ENCODE peak calls at places on chromosomes 7 and 10, in four cellular contexts. P, U, M and L are unnamed samples.

GRCh38 chr10:11177926-11178453 is 160.3 kb downstream of the CELF2 start:
- DNase-seq in P (no peak), U (peak), M (no peak), L (no peak)

GRCh38 chr10:86665868-86666267 is 2.4 kb upstream of the LDB3 start:
- DNase-seq in M (no peak), P (no peak), U (peak), L (no peak)

GRCh38 chr10:89414146-89414878 is at the start of gene IFIT5:
- DNase-seq in U (peak), M (peak), P (peak), L (no peak)

GRCh38 chr10:97229322-97229721 is 43.6 kb upstream of the SLIT1 start:
- DNase-seq in U (no peak), M (no peak), P (no peak), L (no peak)

GRCh38 chr7:132125096-132125495 is 451.2 kb downstream of the PLXNA4 start:
- DNase-seq in U (no peak), P (no peak), M (no peak), L (no peak)

GRCh38 chr7:149803551-149804074 is 30.2 kb upstream of the ZNF467 start:
- DNase-seq in M (no peak), P (no peak), U (no peak), L (no peak)

GRCh38 chr7:94003446-94004023 is 620 bp downstream of the BET1 start:
- DNase-seq in M (peak), P (no peak), U (no peak), L (no peak)

GRCh38 chr7:120691915-120692314 is 166.0 kb downstream of the TSPAN12 start:
- DNase-seq in P (no peak), U (no peak), M (no peak), L (no peak)

GRCh38 chr7:151081170-151082101 is 827 bp upstream of the FASTK start:
- DNase-seq in P (no peak), U (no peak), M (peak), L (no peak)

GRCh38 chr10:132883391-132883881 is 58.9 kb downstream of the CFAP46 start:
- DNase-seq in M (peak), U (peak), P (no peak), L (no peak)

GRCh38 chr7:120941856-120942255 is 8.7 kb upstream of the ING3 start:
- DNase-seq in U (no peak), M (no peak), P (no peak), L (no peak)

GRCh38 chr7:104978460-104978859 is 35.5 kb upstream of the KMT2E start:
- DNase-seq in P (no peak), U (no peak), M (no peak), L (no peak)

GRCh38 chr7:117759950-117760640 is 113.1 kb downstream of the CTTNBP2 start:
- DNase-seq in M (no peak), U (peak), P (peak), L (no peak)

GRCh38 chr7:2862831-2863361 is 18.8 kb upstream of the GNA12 start:
- DNase-seq in P (peak), U (no peak), M (no peak), L (no peak)

GRCh38 chr10:118763202-118763988 is 8.6 kb upstream of the CACUL1 start:
- DNase-seq in U (no peak), P (no peak), M (peak), L (no peak)

GRCh38 chr10:93445097-93445960 is 36.8 kb downstream of the MYOF start:
- DNase-seq in M (peak), U (no peak), P (peak), L (peak)

GRCh38 chr10:101841826-101842225 is 1.8 kb downstream of the KCNIP2 start:
- DNase-seq in M (no peak), U (no peak), P (no peak), L (no peak)

GRCh38 chr7:80070391-80070790 is 64.2 kb upstream of the GNAI1 start:
- DNase-seq in P (no peak), U (no peak), M (no peak), L (no peak)

GRCh38 chr7:116441534-116441933 is 58.0 kb upstream of the CAV2 start:
- DNase-seq in P (no peak), M (no peak), U (no peak), L (no peak)

GRCh38 chr7:116439005-116439404 is 60.5 kb upstream of the CAV2 start:
- DNase-seq in M (no peak), P (no peak), U (no peak), L (no peak)

GRCh38 chr7:116439856-116440549 is 59.5 kb upstream of the CAV2 start:
- DNase-seq in M (no peak), U (no peak), P (peak), L (no peak)

GRCh38 chr7:116436305-116436826 is 63.2 kb upstream of the CAV2 start:
- DNase-seq in M (no peak), P (no peak), U (no peak), L (no peak)

GRCh38 chr7:116438274-116438673 is 61.3 kb upstream of the CAV2 start:
- DNase-seq in U (no peak), M (no peak), P (no peak), L (no peak)
- H3K27ac ChIP-seq in U (no peak), M (no peak), P (no peak), L (no peak)

GRCh38 chr7:45919947-45920542 is 1.0 kb downstream of the IGFBP3 start:
- DNase-seq in P (no peak), M (no peak), U (no peak), L (no peak)
- H3K4me3 ChIP-seq in P (peak), M (no peak), U (peak), L (peak)

DNA sequence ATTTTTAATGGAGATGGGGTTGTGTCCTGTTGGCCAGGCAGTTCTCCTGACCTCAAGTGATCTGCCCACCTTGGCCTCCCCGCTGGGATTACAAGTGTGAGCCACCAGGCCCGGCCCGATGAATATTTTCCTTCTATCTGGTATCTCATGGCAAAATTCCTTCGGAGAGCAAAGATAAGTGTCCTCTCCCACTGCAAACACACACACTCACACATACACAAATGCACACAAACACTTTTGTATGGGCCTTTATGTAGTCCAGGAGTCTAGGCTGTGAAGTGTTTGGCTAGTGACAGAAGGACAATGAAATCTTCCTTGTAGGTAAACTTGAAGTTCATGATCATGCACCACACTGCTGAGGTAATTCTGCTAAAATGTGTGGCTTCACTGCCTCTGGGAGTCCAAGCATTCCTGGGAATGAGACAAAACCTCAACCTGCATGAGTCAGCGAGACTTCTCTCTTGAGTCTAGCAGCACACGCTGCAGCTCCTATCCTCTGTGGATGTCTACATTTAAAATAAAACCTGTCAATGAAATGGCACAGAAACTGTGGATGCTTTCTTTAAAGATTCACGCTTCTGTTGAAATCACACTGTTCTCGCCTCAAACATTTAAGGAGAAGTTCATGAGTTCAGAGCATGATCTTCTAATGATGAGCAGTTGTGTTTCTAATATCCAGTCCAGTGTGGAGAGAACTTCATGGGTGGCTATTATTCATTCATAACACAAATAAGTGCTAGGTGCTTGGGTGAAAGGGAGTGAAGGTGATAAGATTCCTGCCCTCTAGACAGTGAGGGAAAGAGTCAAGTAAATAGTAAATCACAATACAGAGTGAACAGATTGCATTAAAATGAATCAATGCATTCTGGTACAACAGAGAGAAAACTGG is 96.5 kb downstream of the NRP1 start:
- DNase-seq in U (no peak), M (no peak), P (peak), L (no peak)
- H3K27ac ChIP-seq in U (no peak), M (no peak), P (peak), L (no peak)

GRCh38 chr10:128286413-128287097 is 160.3 kb upstream of the MKI67 start:
- DNase-seq in M (no peak), U (no peak), P (no peak), L (no peak)
- H3K4me3 ChIP-seq in M (no peak), U (no peak), P (no peak), L (no peak)